ENCODE peak calls at places on chromosomes 11 and 22, in five cellular contexts. M is globus pallidus, E is HAP-1, L is fibroblast of mammary gland, F is mucosa of descending colon. H is an unnamed sample.
A peak's percentile ranks its signal among the peaks of the same experiment; 100 is the strongest.

GRCh38 chr11:59141673-59142460 is 789 bp upstream of the FAM111A start:
- DNase-seq in M (peak; percentile 18), E (no peak), L (peak; percentile 50), F (no peak), H (no peak)

GRCh38 chr11:110712643-110713468 is 619 bp upstream of the ARHGAP20 start:
- DNase-seq in M (peak; percentile 40), E (no peak), L (peak; percentile 59), F (peak; percentile 31), H (no peak)

GRCh38 chr11:7571640-7572000 is 57.8 kb downstream of the PPFIBP2 start:
- DNase-seq in M (peak; percentile 84), E (peak; percentile 81), L (peak; percentile 70), F (no peak), H (peak; percentile 73)

GRCh38 chr11:2151500-2152257 is 9.3 kb downstream of the INS start:
- DNase-seq in M (peak; percentile 54), E (peak; percentile 61), L (peak; percentile 62), F (peak; percentile 69), H (peak; percentile 78)

GRCh38 chr11:73582636-73583035 is 15.3 kb downstream of the FAM168A start:
- DNase-seq in M (no peak), E (no peak), L (no peak), F (no peak), H (no peak)

GRCh38 chr11:94103476-94103875 is 25.2 kb upstream of the PANX1 start:
- DNase-seq in M (no peak), E (no peak), L (no peak), F (no peak), H (no peak)

GRCh38 chr11:85766801-85767200 is 44.1 kb downstream of the SYTL2 start:
- DNase-seq in M (no peak), E (no peak), L (peak; percentile 26), F (no peak), H (no peak)

GRCh38 chr11:123386746-123387510 is 43.1 kb upstream of the GRAMD1B start:
- DNase-seq in M (no peak), E (no peak), L (no peak), F (no peak), H (no peak)

GRCh38 chr11:89405629-89406028 is 85.5 kb downstream of the NOX4 start:
- DNase-seq in M (no peak), E (peak; percentile 4), L (peak; percentile 26), F (no peak), H (no peak)

GRCh38 chr11:77299528-77299993 is 1.9 kb downstream of the GDPD4 start:
- DNase-seq in M (no peak), E (no peak), L (peak; percentile 45), F (no peak), H (no peak)

GRCh38 chr11:76315182-76315853 is 65.6 kb downstream of the THAP12 start:
- DNase-seq in M (no peak), E (no peak), L (no peak), F (no peak), H (no peak)

GRCh38 chr22:20044495-20045151 is 23.7 kb downstream of the TANGO2 start:
- DNase-seq in M (no peak), E (no peak), L (no peak), F (no peak), H (no peak)

GRCh38 chr22:36369922-36370781 is 17.6 kb downstream of the MYH9 start:
- DNase-seq in M (no peak), E (no peak), L (peak; percentile 48), F (peak; percentile 81), H (no peak)

GRCh38 chr11:98455500-98456186 is 565.1 kb upstream of the CNTN5 start:
- DNase-seq in M (no peak), E (no peak), L (no peak), F (no peak), H (no peak)

GRCh38 chr11:13262096-13262495 is 15.5 kb upstream of the BMAL1 start:
- DNase-seq in M (no peak), E (no peak), L (peak; percentile 30), F (no peak), H (no peak)

GRCh38 chr22:42764895-42765363 is 44.3 kb upstream of the A4GALT start:
- DNase-seq in M (no peak), E (no peak), L (no peak), F (no peak), H (no peak)

GRCh38 chr11:70532066-70532440 is 133.7 kb downstream of the CTTN start:
- DNase-seq in M (no peak), E (no peak), L (no peak), F (no peak), H (no peak)

GRCh38 chr11:8826145-8826786 is 84.7 kb upstream of the AKIP1 start:
- DNase-seq in M (no peak), E (no peak), L (peak; percentile 65), F (no peak), H (no peak)

GRCh38 chr22:35900483-35901168 is 128.0 kb downstream of the RBFOX2 start:
- DNase-seq in M (no peak), E (no peak), L (peak; percentile 26), F (no peak), H (no peak)

GRCh38 chr11:107780775-107781174 is 68.9 kb upstream of the SLN start:
- DNase-seq in M (no peak), E (no peak), L (no peak), F (no peak), H (no peak)

GRCh38 chr11:86931965-86932332 is 23.2 kb downstream of the FZD4 start:
- DNase-seq in M (no peak), E (peak; percentile 38), L (peak; percentile 79), F (no peak), H (no peak)

GRCh38 chr11:117908959-117909610 is 20.1 kb downstream of the TMPRSS13 start:
- DNase-seq in M (no peak), E (no peak), L (no peak), F (no peak), H (no peak)

GRCh38 chr22:42083119-42083518 is 3.6 kb downstream of the SMDT1 start:
- DNase-seq in M (no peak), E (no peak), L (no peak), F (no peak), H (no peak)

GRCh38 chr11:133082851-133083488 is 449.3 kb downstream of the OPCML start:
- DNase-seq in M (peak; percentile 42), E (peak; percentile 27), L (peak; percentile 21), F (peak; percentile 57), H (peak; percentile 86)

GRCh38 chr11:128628686-128629085 is 41.3 kb upstream of the ETS1 start:
- DNase-seq in M (no peak), E (no peak), L (no peak), F (no peak), H (no peak)

GRCh38 chr11:33315822-33316221 is 58.6 kb downstream of the HIPK3 start:
- DNase-seq in M (no peak), E (no peak), L (no peak), F (no peak), H (no peak)

GRCh38 chr11:125464671-125465070 is 31.4 kb downstream of the FEZ1 start:
- DNase-seq in M (no peak), E (no peak), L (no peak), F (no peak), H (no peak)

H was measured in neural crest cell.